ENCODE peak calls at places on chromosome 22, in six cellular contexts. R is stimulated activated CD8-positive, alpha-beta memory T cell treated with anti-CD3 and anti-CD28 coated beads, Interleukin-7, amount 100 ng/mL, for 1 hour; G is CD4-positive, alpha-beta memory T cell; H is BJ; W is adrenal gland; J is fibroblast of the conjunctiva. S is an unnamed sample.

GRCh38 chr22:27775087-27775697 is 26.4 kb downstream of the MN1 start:
- DNase-seq in W (no peak), G (no peak), H (no peak), J (no peak), R (no peak), S (no peak)

GRCh38 chr22:43114958-43115357 is 4.4 kb downstream of the BIK start:
- DNase-seq in R (no peak), J (no peak), G (no peak), W (no peak), H (no peak), S (no peak)

GRCh38 chr22:41301085-41302015 is at the start of gene ZC3H7B:
- DNase-seq in G (peak; percentile 85), J (peak; percentile 60), R (peak; percentile 64), H (no peak), W (peak; percentile 89), S (peak; percentile 82)

GRCh38 chr22:21981874-21982273 is 713 bp downstream of the TOP3B start:
- DNase-seq in W (no peak), H (no peak), J (no peak), G (no peak), R (no peak), S (no peak)

GRCh38 chr22:29314537-29315285 is 786 bp downstream of the RASL10A start:
- DNase-seq in R (no peak), G (no peak), H (no peak), W (no peak), J (no peak), S (no peak)

GRCh38 chr22:46047226-46047625 is 70.3 kb upstream of the WNT7B start:
- DNase-seq in W (peak; percentile 43), J (no peak), G (no peak), R (no peak), H (no peak), S (no peak)

GRCh38 chr22:40452730-40453487 is 82.5 kb downstream of the SGSM3 start:
- DNase-seq in W (no peak), J (no peak), G (no peak), H (no peak), R (no peak), S (no peak)

GRCh38 chr22:20868225-20868944 is 9.6 kb downstream of the SNAP29 start:
- DNase-seq in G (no peak), J (no peak), W (no peak), H (no peak), R (no peak), S (no peak)

GRCh38 chr22:33296941-33297340 is 238.8 kb upstream of the SYN3 start:
- DNase-seq in H (no peak), G (no peak), J (no peak), W (no peak), R (no peak), S (no peak)

GRCh38 chr22:26681395-26681821 is 24.0 kb downstream of the MIAT start:
- DNase-seq in W (no peak), G (no peak), R (no peak), H (no peak), J (no peak), S (no peak)

GRCh38 chr22:35301370-35301874 is 1.7 kb downstream of the TOM1 start:
- DNase-seq in R (no peak), H (peak; percentile 77), W (peak; percentile 88), J (peak; percentile 86), G (no peak), S (no peak)

GRCh38 chr22:48858121-48858520 is 969.6 kb downstream of the BRD1 start:
- DNase-seq in G (no peak), W (no peak), H (no peak), R (no peak), J (no peak), S (no peak)

GRCh38 chr22:27123880-27124279 is 466.5 kb downstream of the MIAT start:
- DNase-seq in R (no peak), J (no peak), H (no peak), W (no peak), G (no peak), S (no peak)

GRCh38 chr22:44145544-44145943 is 35.2 kb upstream of the PARVG start:
- DNase-seq in H (no peak), W (no peak), J (no peak), G (no peak), R (no peak), S (no peak)

S was measured in ovary.